ENCODE peak calls at places on chromosomes 4 and X, in eight cellular contexts. One of them, this sample, is unnamed.

GRCh38 chr4:75325316-75325715 is 188.9 kb downstream of the RCHY1 start:
- DNase-seq in coronary artery: no peak
- DNase-seq in uterus: no peak
- DNase-seq in mesothelial cell of epicardium: no peak
- DNase-seq in astrocyte of the spinal cord: no peak
- DNase-seq in omental fat pad: no peak
- DNase-seq in cardiac muscle cell: no peak
- DNase-seq in GM12865: no peak
- DNase-seq in this sample: no peak

GRCh38 chrX:154010330-154011087 is 9.2 kb downstream of the IRAK1 start:
- DNase-seq in mesothelial cell of epicardium: no peak
- DNase-seq in cardiac muscle cell: peak
- DNase-seq in coronary artery: no peak
- DNase-seq in uterus: no peak
- DNase-seq in omental fat pad: no peak
- DNase-seq in GM12865: no peak
- DNase-seq in astrocyte of the spinal cord: no peak
- DNase-seq in this sample: no peak

GRCh38 chr4:2792711-2793577 is at the start of gene SH3BP2:
- DNase-seq in cardiac muscle cell: peak
- DNase-seq in mesothelial cell of epicardium: peak
- DNase-seq in omental fat pad: peak
- DNase-seq in coronary artery: peak
- DNase-seq in uterus: peak
- DNase-seq in GM12865: peak
- DNase-seq in astrocyte of the spinal cord: peak
- DNase-seq in this sample: peak

GRCh38 chr4:17094811-17095210 is 196.4 kb upstream of the LDB2 start:
- DNase-seq in GM12865: no peak
- DNase-seq in uterus: no peak
- DNase-seq in mesothelial cell of epicardium: no peak
- DNase-seq in astrocyte of the spinal cord: no peak
- DNase-seq in coronary artery: no peak
- DNase-seq in omental fat pad: no peak
- DNase-seq in cardiac muscle cell: peak
- DNase-seq in this sample: no peak

GRCh38 chrX:110086916-110087484 is 84.1 kb downstream of the TMEM164 start:
- DNase-seq in uterus: no peak
- DNase-seq in omental fat pad: no peak
- DNase-seq in coronary artery: no peak
- DNase-seq in astrocyte of the spinal cord: peak
- DNase-seq in mesothelial cell of epicardium: no peak
- DNase-seq in GM12865: peak
- DNase-seq in cardiac muscle cell: peak
- DNase-seq in this sample: no peak

GRCh38 chr4:4392501-4393183 is 5.7 kb downstream of the NSG1 start:
- DNase-seq in GM12865: no peak
- DNase-seq in coronary artery: no peak
- DNase-seq in astrocyte of the spinal cord: no peak
- DNase-seq in mesothelial cell of epicardium: no peak
- DNase-seq in uterus: no peak
- DNase-seq in omental fat pad: no peak
- DNase-seq in cardiac muscle cell: peak
- DNase-seq in this sample: no peak

GRCh38 chrX:341541-342101 is 23.0 kb upstream of the GTPBP6 start:
- DNase-seq in uterus: no peak
- DNase-seq in coronary artery: no peak
- DNase-seq in mesothelial cell of epicardium: peak
- DNase-seq in cardiac muscle cell: no peak
- DNase-seq in GM12865: no peak
- DNase-seq in astrocyte of the spinal cord: no peak
- DNase-seq in omental fat pad: no peak
- DNase-seq in this sample: peak

GRCh38 chrX:112053169-112053568 is 29.4 kb downstream of the TRPC5 start:
- DNase-seq in astrocyte of the spinal cord: no peak
- DNase-seq in mesothelial cell of epicardium: no peak
- DNase-seq in omental fat pad: no peak
- DNase-seq in GM12865: no peak
- DNase-seq in coronary artery: no peak
- DNase-seq in cardiac muscle cell: no peak
- DNase-seq in uterus: no peak
- DNase-seq in this sample: no peak

GRCh38 chr4:46894841-46895240 is 14.2 kb downstream of the COX7B2 start:
- DNase-seq in GM12865: no peak
- DNase-seq in uterus: no peak
- DNase-seq in cardiac muscle cell: no peak
- DNase-seq in mesothelial cell of epicardium: no peak
- DNase-seq in astrocyte of the spinal cord: no peak
- DNase-seq in coronary artery: no peak
- DNase-seq in omental fat pad: no peak
- DNase-seq in this sample: no peak

GRCh38 chrX:151268836-151269235 is 92.5 kb downstream of the GPR50 start:
- DNase-seq in omental fat pad: no peak
- DNase-seq in GM12865: no peak
- DNase-seq in mesothelial cell of epicardium: no peak
- DNase-seq in cardiac muscle cell: no peak
- DNase-seq in astrocyte of the spinal cord: no peak
- DNase-seq in uterus: no peak
- DNase-seq in coronary artery: no peak
- DNase-seq in this sample: no peak

GRCh38 chrX:26909728-26910127 is 553.4 kb downstream of the PPP4R3C start:
- DNase-seq in mesothelial cell of epicardium: no peak
- DNase-seq in GM12865: peak
- DNase-seq in cardiac muscle cell: no peak
- DNase-seq in coronary artery: no peak
- DNase-seq in astrocyte of the spinal cord: no peak
- DNase-seq in uterus: no peak
- DNase-seq in omental fat pad: no peak
- DNase-seq in this sample: no peak

GRCh38 chrX:9519546-9520210 is 54.8 kb downstream of the TBL1X start:
- DNase-seq in astrocyte of the spinal cord: no peak
- DNase-seq in uterus: peak
- DNase-seq in coronary artery: peak
- DNase-seq in cardiac muscle cell: no peak
- DNase-seq in mesothelial cell of epicardium: no peak
- DNase-seq in omental fat pad: no peak
- DNase-seq in GM12865: no peak
- DNase-seq in this sample: no peak

GRCh38 chr4:13238936-13239335 is 245.2 kb downstream of the RAB28 start:
- DNase-seq in omental fat pad: no peak
- DNase-seq in mesothelial cell of epicardium: no peak
- DNase-seq in coronary artery: no peak
- DNase-seq in uterus: no peak
- DNase-seq in astrocyte of the spinal cord: no peak
- DNase-seq in GM12865: no peak
- DNase-seq in cardiac muscle cell: no peak
- DNase-seq in this sample: no peak

GRCh38 chr4:54872246-54872645 is 214.5 kb downstream of the KIT start:
- DNase-seq in GM12865: no peak
- DNase-seq in omental fat pad: no peak
- DNase-seq in astrocyte of the spinal cord: peak
- DNase-seq in mesothelial cell of epicardium: no peak
- DNase-seq in coronary artery: no peak
- DNase-seq in cardiac muscle cell: peak
- DNase-seq in uterus: no peak
- DNase-seq in this sample: no peak

GRCh38 chrX:135295238-135295943 is 13.9 kb upstream of the ETDC start:
- DNase-seq in uterus: peak
- DNase-seq in omental fat pad: no peak
- DNase-seq in cardiac muscle cell: peak
- DNase-seq in coronary artery: no peak
- DNase-seq in GM12865: peak
- DNase-seq in astrocyte of the spinal cord: peak
- DNase-seq in mesothelial cell of epicardium: peak
- DNase-seq in this sample: peak

GRCh38 chr4:87038837-87039715 is 104.3 kb downstream of the AFF1 start:
- DNase-seq in omental fat pad: no peak
- DNase-seq in cardiac muscle cell: peak
- DNase-seq in GM12865: peak
- DNase-seq in mesothelial cell of epicardium: no peak
- DNase-seq in coronary artery: peak
- DNase-seq in astrocyte of the spinal cord: peak
- DNase-seq in uterus: peak
- DNase-seq in this sample: peak

GRCh38 chr4:170978990-170979389 is 834.2 kb upstream of the GALNTL6 start:
- DNase-seq in mesothelial cell of epicardium: no peak
- DNase-seq in coronary artery: no peak
- DNase-seq in omental fat pad: no peak
- DNase-seq in uterus: no peak
- DNase-seq in cardiac muscle cell: no peak
- DNase-seq in astrocyte of the spinal cord: no peak
- DNase-seq in GM12865: peak
- DNase-seq in this sample: no peak

GRCh38 chr4:185437809-185438208 is 12.0 kb upstream of the UFSP2 start:
- DNase-seq in GM12865: peak
- DNase-seq in omental fat pad: no peak
- DNase-seq in astrocyte of the spinal cord: no peak
- DNase-seq in cardiac muscle cell: no peak
- DNase-seq in uterus: no peak
- DNase-seq in coronary artery: no peak
- DNase-seq in mesothelial cell of epicardium: no peak
- DNase-seq in this sample: no peak

GRCh38 chr4:82890602-82890912 is 396 bp downstream of the SEC31A start:
- DNase-seq in mesothelial cell of epicardium: no peak
- DNase-seq in astrocyte of the spinal cord: no peak
- DNase-seq in cardiac muscle cell: no peak
- DNase-seq in GM12865: no peak
- DNase-seq in uterus: no peak
- DNase-seq in omental fat pad: no peak
- DNase-seq in coronary artery: no peak
- DNase-seq in this sample: no peak

GRCh38 chr4:137660211-137660610 is 127.9 kb upstream of the PCDH18 start:
- DNase-seq in coronary artery: no peak
- DNase-seq in uterus: no peak
- DNase-seq in mesothelial cell of epicardium: no peak
- DNase-seq in GM12865: no peak
- DNase-seq in astrocyte of the spinal cord: peak
- DNase-seq in omental fat pad: no peak
- DNase-seq in cardiac muscle cell: no peak
- DNase-seq in this sample: no peak

GRCh38 chrX:80223922-80224579 is 196.2 kb upstream of the TENT5D start:
- DNase-seq in cardiac muscle cell: peak
- DNase-seq in astrocyte of the spinal cord: no peak
- DNase-seq in GM12865: no peak
- DNase-seq in uterus: no peak
- DNase-seq in coronary artery: no peak
- DNase-seq in mesothelial cell of epicardium: no peak
- DNase-seq in omental fat pad: no peak
- DNase-seq in this sample: no peak
- TF ChIP-seq CTCF in cardiac muscle cell: peak
- TF ChIP-seq CTCF in astrocyte of the spinal cord: no peak
- TF ChIP-seq CTCF in GM12865: no peak
- TF ChIP-seq CTCF in uterus: no peak
- TF ChIP-seq CTCF in coronary artery: no peak
- TF ChIP-seq CTCF in mesothelial cell of epicardium: no peak
- TF ChIP-seq CTCF in omental fat pad: no peak
- TF ChIP-seq CTCF in this sample: no peak

GRCh38 chr4:32145987-32146386 is 1425.8 kb downstream of the PCDH7 start:
- DNase-seq in coronary artery: no peak
- DNase-seq in omental fat pad: no peak
- DNase-seq in mesothelial cell of epicardium: no peak
- DNase-seq in uterus: no peak
- DNase-seq in astrocyte of the spinal cord: no peak
- DNase-seq in GM12865: no peak
- DNase-seq in cardiac muscle cell: no peak
- DNase-seq in this sample: no peak
- TF ChIP-seq CTCF in coronary artery: no peak
- TF ChIP-seq CTCF in omental fat pad: no peak
- TF ChIP-seq CTCF in mesothelial cell of epicardium: no peak
- TF ChIP-seq CTCF in uterus: no peak
- TF ChIP-seq CTCF in astrocyte of the spinal cord: no peak
- TF ChIP-seq CTCF in GM12865: no peak
- TF ChIP-seq CTCF in cardiac muscle cell: no peak
- TF ChIP-seq CTCF in this sample: no peak

GRCh38 chrX:119272882-119273806 is 37.1 kb downstream of the PGRMC1 start:
- DNase-seq in astrocyte of the spinal cord: peak
- DNase-seq in mesothelial cell of epicardium: no peak
- DNase-seq in cardiac muscle cell: peak
- DNase-seq in GM12865: peak
- DNase-seq in omental fat pad: no peak
- DNase-seq in coronary artery: no peak
- DNase-seq in uterus: no peak
- DNase-seq in this sample: peak
- TF ChIP-seq CTCF in astrocyte of the spinal cord: peak
- TF ChIP-seq CTCF in mesothelial cell of epicardium: no peak
- TF ChIP-seq CTCF in cardiac muscle cell: peak
- TF ChIP-seq CTCF in GM12865: peak
- TF ChIP-seq CTCF in omental fat pad: no peak
- TF ChIP-seq CTCF in coronary artery: no peak
- TF ChIP-seq CTCF in uterus: no peak
- TF ChIP-seq CTCF in this sample: peak

GRCh38 chrX:126272795-126273497 is 106.9 kb upstream of the DCAF12L2 start:
- DNase-seq in mesothelial cell of epicardium: no peak
- DNase-seq in astrocyte of the spinal cord: no peak
- DNase-seq in GM12865: no peak
- DNase-seq in cardiac muscle cell: no peak
- DNase-seq in coronary artery: no peak
- DNase-seq in omental fat pad: no peak
- DNase-seq in uterus: no peak
- DNase-seq in this sample: no peak
- TF ChIP-seq CTCF in mesothelial cell of epicardium: no peak
- TF ChIP-seq CTCF in astrocyte of the spinal cord: no peak
- TF ChIP-seq CTCF in GM12865: no peak
- TF ChIP-seq CTCF in cardiac muscle cell: no peak
- TF ChIP-seq CTCF in coronary artery: no peak
- TF ChIP-seq CTCF in omental fat pad: no peak
- TF ChIP-seq CTCF in uterus: no peak
- TF ChIP-seq CTCF in this sample: no peak

GRCh38 chr4:173360587-173361221 is 10.1 kb upstream of the SAP30 start:
- DNase-seq in mesothelial cell of epicardium: no peak
- DNase-seq in coronary artery: no peak
- DNase-seq in uterus: no peak
- DNase-seq in GM12865: no peak
- DNase-seq in astrocyte of the spinal cord: peak
- DNase-seq in cardiac muscle cell: peak
- DNase-seq in omental fat pad: no peak
- DNase-seq in this sample: no peak
- TF ChIP-seq CTCF in mesothelial cell of epicardium: no peak
- TF ChIP-seq CTCF in coronary artery: no peak
- TF ChIP-seq CTCF in uterus: no peak
- TF ChIP-seq CTCF in GM12865: no peak
- TF ChIP-seq CTCF in astrocyte of the spinal cord: peak
- TF ChIP-seq CTCF in cardiac muscle cell: peak
- TF ChIP-seq CTCF in omental fat pad: no peak
- TF ChIP-seq CTCF in this sample: no peak

This sample was measured in glutamatergic neuron.